ENCODE peak calls at places on chromosomes 3 and 15, in four cellular contexts. One of them, this sample, is unnamed.

GRCh38 chr15:78012643-78013077 is 64.9 kb downstream of the TBC1D2B start:
- DNase-seq in AG10803: no peak
- DNase-seq in KG1: no peak
- DNase-seq in ACHN: no peak
- DNase-seq in this sample: no peak

GRCh38 chr15:100108846-100109245 is 232.9 kb downstream of the ADAMTS17 start:
- DNase-seq in KG1: no peak
- DNase-seq in ACHN: no peak
- DNase-seq in AG10803: no peak
- DNase-seq in this sample: no peak

GRCh38 chr3:182925944-182926337 is 54.4 kb downstream of the DCUN1D1 start:
- DNase-seq in AG10803: no peak
- DNase-seq in KG1: no peak
- DNase-seq in ACHN: no peak
- DNase-seq in this sample: no peak

GRCh38 chr15:76337739-76338554 is 1.4 kb downstream of the ISL2 start:
- DNase-seq in ACHN: no peak
- DNase-seq in KG1: no peak
- DNase-seq in AG10803: no peak
- DNase-seq in this sample: no peak

GRCh38 chr3:49602877-49603411 is 48.7 kb downstream of the BSN start:
- DNase-seq in AG10803: no peak
- DNase-seq in ACHN: no peak
- DNase-seq in KG1: no peak
- DNase-seq in this sample: no peak

GRCh38 chr15:36644156-36644896 is 64.9 kb downstream of the CDIN1 start:
- DNase-seq in ACHN: no peak
- DNase-seq in KG1: no peak
- DNase-seq in AG10803: no peak
- DNase-seq in this sample: no peak

GRCh38 chr3:157551961-157552360 is 48.7 kb upstream of the VEPH1 start:
- DNase-seq in AG10803: no peak
- DNase-seq in KG1: no peak
- DNase-seq in ACHN: no peak
- DNase-seq in this sample: no peak

GRCh38 chr3:16447156-16447555 is 66.3 kb downstream of the RFTN1 start:
- DNase-seq in ACHN: no peak
- DNase-seq in AG10803: no peak
- DNase-seq in KG1: no peak
- DNase-seq in this sample: no peak

GRCh38 chr15:41773332-41773728 is 954 bp upstream of the MAPKBP1 start:
- DNase-seq in ACHN: peak
- DNase-seq in KG1: no peak
- DNase-seq in AG10803: no peak
- DNase-seq in this sample: no peak